ENCODE peak calls at places on chromosomes 2 and 18, in nine cellular contexts. E is iPS DF 6.9; A is stimulated activated CD8-positive, alpha-beta memory T cell treated with anti-CD3 and anti-CD28 coated beads, Interleukin-15, amount 100 ng/mL, for 24 hours; L is kidney epithelial cell; U is stimulated activated CD4-positive, alpha-beta T cell treated with anti-CD3 and anti-CD28 coated beads, Interleukin-12 subunit alpha, Interleukin-12 subunit beta, amount 100 ng/mL, for 48 hours; V is bronchial epithelial cell; Q is NB4; O is kidney; C is astrocyte. K is an unnamed sample.

GRCh38 chr2:209661286-209661685 is 110.3 kb upstream of the UNC80 start:
- DNase-seq in E (peak), A (no peak), L (no peak), U (no peak), V (no peak), Q (no peak), O (no peak), C (peak), K (no peak)

GRCh38 chr2:85748948-85749875 is 4.6 kb upstream of the ATOH8 start:
- DNase-seq in E (no peak), A (no peak), L (no peak), U (no peak), V (no peak), Q (no peak), O (peak), C (peak), K (no peak)

GRCh38 chr2:152588911-152589310 is 128.3 kb downstream of the PRPF40A start:
- DNase-seq in E (no peak), A (no peak), L (no peak), U (no peak), V (no peak), Q (peak), O (no peak), C (no peak), K (no peak)

GRCh38 chr2:69768217-69768616 is 26.3 kb downstream of the ANXA4 start:
- DNase-seq in E (no peak), A (no peak), L (no peak), U (no peak), V (no peak), Q (peak), O (no peak), C (no peak), K (no peak)

GRCh38 chr2:152534460-152535131 is 182.7 kb downstream of the PRPF40A start:
- DNase-seq in E (no peak), A (no peak), L (no peak), U (no peak), V (no peak), Q (no peak), O (no peak), C (peak), K (no peak)

GRCh38 chr2:46540496-46541342 is 61.4 kb downstream of the TMEM247 start:
- DNase-seq in E (no peak), A (no peak), L (peak), U (no peak), V (peak), Q (peak), O (no peak), C (peak), K (peak)

GRCh38 chr18:68316636-68317035 is 398.3 kb downstream of the TMX3 start:
- DNase-seq in E (no peak), A (no peak), L (no peak), U (no peak), V (no peak), Q (no peak), O (no peak), C (peak), K (peak)

GRCh38 chr18:74084184-74084583 is 63.5 kb downstream of the FBXO15 start:
- DNase-seq in E (no peak), A (no peak), L (no peak), U (no peak), V (no peak), Q (no peak), O (no peak), C (no peak), K (no peak)

GRCh38 chr18:73244411-73244810 is 376.6 kb upstream of the NETO1 start:
- DNase-seq in E (no peak), A (no peak), L (no peak), U (no peak), V (peak), Q (no peak), O (no peak), C (peak), K (peak)

GRCh38 chr18:46010050-46010449 is 42.9 kb upstream of the EPG5 start:
- DNase-seq in E (no peak), A (no peak), L (no peak), U (no peak), V (no peak), Q (no peak), O (no peak), C (no peak), K (no peak)

GRCh38 chr18:47422524-47422923 is 171.1 kb upstream of the SKOR2 start:
- DNase-seq in E (no peak), A (no peak), L (no peak), U (no peak), V (no peak), Q (no peak), O (no peak), C (no peak), K (no peak)

GRCh38 chr2:216023055-216023648 is 9.8 kb upstream of the MREG start:
- DNase-seq in E (peak), A (no peak), L (no peak), U (peak), V (peak), Q (peak), O (no peak), C (peak), K (peak)

GRCh38 chr2:23639406-23639982 is 254.5 kb downstream of the KLHL29 start:
- DNase-seq in E (no peak), A (no peak), L (no peak), U (peak), V (no peak), Q (no peak), O (no peak), C (no peak), K (no peak)

GRCh38 chr2:240851078-240851861 is 17.4 kb upstream of the AGXT start:
- DNase-seq in E (peak), A (peak), L (no peak), U (peak), V (peak), Q (peak), O (peak), C (peak), K (peak)

GRCh38 chr2:151678849-151679248 is 55.4 kb downstream of the NEB start:
- DNase-seq in E (no peak), A (no peak), L (no peak), U (no peak), V (no peak), Q (no peak), O (no peak), C (no peak), K (no peak)

GRCh38 chr2:84458436-84459027 is 548 bp downstream of the SUCLG1 start:
- DNase-seq in E (no peak), A (no peak), L (no peak), U (no peak), V (peak), Q (peak), O (no peak), C (no peak), K (peak)

GRCh38 chr18:35456181-35456850 is 41.4 kb downstream of the INO80C start:
- DNase-seq in E (no peak), A (no peak), L (no peak), U (no peak), V (peak), Q (no peak), O (no peak), C (peak), K (peak)

GRCh38 chr2:212538156-212539144 is at the start of gene ERBB4:
- DNase-seq in E (no peak), A (no peak), L (no peak), U (no peak), V (no peak), Q (no peak), O (peak), C (no peak), K (no peak)

GRCh38 chr18:61194726-61195125 is 138.5 kb upstream of the CDH20 start:
- DNase-seq in E (no peak), A (no peak), L (no peak), U (no peak), V (no peak), Q (no peak), O (no peak), C (no peak), K (no peak)

GRCh38 chr2:74863802-74864248 is 29.9 kb downstream of the HK2 start:
- DNase-seq in E (no peak), A (no peak), L (no peak), U (no peak), V (no peak), Q (no peak), O (no peak), C (no peak), K (no peak)

GRCh38 chr2:232300894-232301387 is 77.6 kb upstream of the ALPP start:
- DNase-seq in E (no peak), A (no peak), L (peak), U (no peak), V (peak), Q (no peak), O (no peak), C (no peak), K (peak)

GRCh38 chr2:161017780-161018440 is 142.3 kb upstream of the TANK start:
- DNase-seq in E (no peak), A (no peak), L (no peak), U (no peak), V (no peak), Q (no peak), O (no peak), C (no peak), K (peak)

GRCh38 chr2:178502751-178503150 is 22.5 kb downstream of the PLEKHA3 start:
- DNase-seq in E (no peak), A (no peak), L (no peak), U (no peak), V (no peak), Q (no peak), O (no peak), C (no peak), K (no peak)

GRCh38 chr18:33576999-33577687 is 876 bp upstream of the ASXL3 start:
- DNase-seq in E (no peak), A (no peak), L (no peak), U (no peak), V (no peak), Q (no peak), O (no peak), C (no peak), K (no peak)

GRCh38 chr18:4430836-4431235 is 24.3 kb downstream of the DLGAP1 start:
- DNase-seq in E (no peak), A (no peak), L (no peak), U (no peak), V (no peak), Q (no peak), O (no peak), C (no peak), K (no peak)

K was measured in iris pigment epithelial cell.